ENCODE peak calls at places on chromosomes 5 and 9, in six cellular contexts. E is H9; T is cardiac muscle cell; N is effector memory CD4-positive, alpha-beta T cell; I is sigmoid colon; S is transverse colon. Y is an unnamed sample.

GRCh38 chr5:17436766-17437221 is 61.2 kb upstream of the TAF11L2 start:
- DNase-seq in E (no peak), T (no peak), N (no peak), I (no peak), S (no peak), Y (no peak)

GRCh38 chr9:18658764-18659705 is 185.1 kb downstream of the ADAMTSL1 start:
- DNase-seq in E (no peak), T (peak; percentile 76), N (no peak), I (no peak), S (no peak), Y (no peak)

GRCh38 chr5:4198461-4198860 is 602.8 kb downstream of the IRX1 start:
- DNase-seq in E (no peak), T (no peak), N (no peak), I (no peak), S (no peak), Y (no peak)

GRCh38 chr5:89351975-89352374 is 469.0 kb upstream of the MEF2C start:
- DNase-seq in E (no peak), T (no peak), N (no peak), I (no peak), S (no peak), Y (no peak)

GRCh38 chr9:127154390-127155191 is 32.2 kb upstream of the ANGPTL2 start:
- DNase-seq in E (peak; percentile 14), T (peak; percentile 76), N (no peak), I (peak; percentile 88), S (peak; percentile 30), Y (no peak)

GRCh38 chr9:32928145-32928763 is 73.2 kb downstream of the APTX start:
- DNase-seq in E (no peak), T (peak; percentile 72), N (no peak), I (no peak), S (peak; percentile 32), Y (no peak)

GRCh38 chr9:19087601-19088000 is 15.1 kb downstream of the HAUS6 start:
- DNase-seq in E (no peak), T (peak; percentile 41), N (no peak), I (no peak), S (no peak), Y (no peak)

GRCh38 chr9:121322037-121322736 is 47.9 kb downstream of the STOM start:
- DNase-seq in E (no peak), T (peak; percentile 88), N (no peak), I (no peak), S (no peak), Y (peak; percentile 29)

GRCh38 chr5:35538198-35538931 is 79.3 kb upstream of the SPEF2 start:
- DNase-seq in E (no peak), T (no peak), N (no peak), I (no peak), S (no peak), Y (no peak)

GRCh38 chr9:2367970-2368369 is 253.6 kb upstream of the VLDLR start:
- DNase-seq in E (peak; percentile 38), T (no peak), N (no peak), I (no peak), S (no peak), Y (no peak)

GRCh38 chr9:16337322-16338029 is 533.0 kb downstream of the BNC2 start:
- DNase-seq in E (no peak), T (peak; percentile 49), N (no peak), I (no peak), S (no peak), Y (no peak)

GRCh38 chr9:13485068-13485596 is 205.6 kb upstream of the MPDZ start:
- DNase-seq in E (no peak), T (peak; percentile 96), N (no peak), I (peak; percentile 91), S (peak; percentile 14), Y (no peak)

GRCh38 chr9:33106827-33107621 is 30.6 kb upstream of the SMU1 start:
- DNase-seq in E (peak; percentile 44), T (peak; percentile 95), N (no peak), I (peak; percentile 76), S (no peak), Y (no peak)

GRCh38 chr9:98438701-98439100 is 183.3 kb upstream of the TBC1D2 start:
- DNase-seq in E (no peak), T (peak; percentile 9), N (no peak), I (no peak), S (no peak), Y (no peak)

GRCh38 chr9:26655166-26655565 is 237.4 kb downstream of the CAAP1 start:
- DNase-seq in E (no peak), T (no peak), N (no peak), I (no peak), S (no peak), Y (no peak)

GRCh38 chr9:95389373-95389772 is 71.9 kb upstream of the FANCC start:
- DNase-seq in E (no peak), T (no peak), N (no peak), I (no peak), S (no peak), Y (no peak)

GRCh38 chr5:1032551-1033027 is 24.0 kb downstream of the NKD2 start:
- DNase-seq in E (no peak), T (no peak), N (no peak), I (peak; percentile 52), S (no peak), Y (no peak)

GRCh38 chr9:129139993-129140396 is 28.8 kb downstream of the PTPA start:
- DNase-seq in E (peak; percentile 96), T (peak; percentile 100), N (peak; percentile 64), I (peak; percentile 98), S (peak; percentile 87), Y (peak; percentile 70)
- H3K27ac ChIP-seq in E (peak overlapping the region; percentile 84), T (peak overlapping the region; percentile 99), N (peak overlapping the region; percentile 96), I (peak overlapping the region; percentile 99), S (peak overlapping the region; percentile 100), Y (peak overlapping the region; percentile 90)

DNA sequence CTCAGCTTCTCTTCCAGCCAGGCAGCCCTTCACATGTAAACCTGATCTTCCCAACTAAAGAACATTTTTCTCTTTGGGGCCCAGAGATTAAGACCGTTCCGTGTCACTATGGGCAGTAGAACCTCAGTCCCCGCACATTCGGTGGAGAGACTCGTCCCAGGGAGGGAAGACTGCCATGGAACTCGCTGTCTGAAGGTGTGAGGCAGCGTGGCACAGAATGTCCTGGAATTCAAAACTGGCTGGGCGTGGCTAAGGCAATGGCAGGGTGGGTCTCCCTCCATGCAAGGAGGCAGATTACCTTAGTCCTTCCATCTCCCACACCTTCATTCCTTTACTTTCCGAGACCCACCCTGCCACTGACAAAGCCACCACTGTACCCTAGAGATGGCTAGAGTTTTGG is 57.4 kb upstream of the ZNF354A start:
- DNase-seq in E (no peak), T (no peak), N (no peak), I (peak; percentile 9), S (no peak), Y (no peak)
- H3K9me3 ChIP-seq in E (no peaks in the 10 kb centered on the region), T (no peaks in the 10 kb centered on the region), N (no peaks in the 10 kb centered on the region), I (no peaks in the 10 kb centered on the region), S (no peaks in the 10 kb centered on the region), Y (no peaks in the 10 kb centered on the region)

GRCh38 chr9:131271506-131271931 is 4.8 kb downstream of the FAM78A start:
- DNase-seq in E (no peak), T (no peak), N (no peak), I (no peak), S (no peak), Y (no peak)

GRCh38 chr9:131273791-131274673 is 2.3 kb downstream of the FAM78A start:
- DNase-seq in E (no peak), T (no peak), N (no peak), I (no peak), S (no peak), Y (no peak)

GRCh38 chr9:131270171-131271015 is 5.9 kb downstream of the FAM78A start:
- DNase-seq in E (peak; percentile 27), T (peak; percentile 32), N (no peak), I (peak; percentile 86), S (peak; percentile 67), Y (peak; percentile 54)

GRCh38 chr9:131273146-131273545 is 3.2 kb downstream of the FAM78A start:
- DNase-seq in E (peak; percentile 34), T (no peak), N (no peak), I (no peak), S (peak; percentile 32), Y (no peak)

DNA sequence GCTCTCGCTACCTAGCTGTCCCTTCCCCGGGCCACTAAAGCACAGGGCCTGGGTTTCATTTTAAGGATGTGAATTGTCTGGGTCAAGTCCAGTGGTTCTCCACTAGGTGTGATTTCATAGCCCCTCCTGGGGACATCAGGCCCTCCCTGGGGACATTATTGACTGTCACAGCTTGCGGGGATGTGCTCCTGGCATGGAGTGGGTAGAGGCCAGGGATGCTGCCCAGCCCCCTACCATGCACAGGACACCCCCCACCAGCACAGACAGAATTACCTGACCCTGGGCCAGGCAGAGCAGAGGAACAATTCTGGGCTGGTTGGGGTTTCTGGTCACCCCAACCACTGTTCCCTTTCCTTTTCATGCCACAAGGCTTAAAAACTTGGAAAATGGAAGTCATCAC is 4.1 kb downstream of the FAM78A start:
- DNase-seq in E (no peak), T (no peak), N (no peak), I (no peak), S (no peak), Y (no peak)
- H3K4me1 ChIP-seq in E (peaks cover 3% of the 10 kb centered on the region), T (peaks cover 53% of the 10 kb centered on the region), N (peaks cover 50% of the 10 kb centered on the region), I (no peaks in the 10 kb centered on the region), S (peaks cover 5% of the 10 kb centered on the region), Y (peaks cover 59% of the 10 kb centered on the region)

DNA sequence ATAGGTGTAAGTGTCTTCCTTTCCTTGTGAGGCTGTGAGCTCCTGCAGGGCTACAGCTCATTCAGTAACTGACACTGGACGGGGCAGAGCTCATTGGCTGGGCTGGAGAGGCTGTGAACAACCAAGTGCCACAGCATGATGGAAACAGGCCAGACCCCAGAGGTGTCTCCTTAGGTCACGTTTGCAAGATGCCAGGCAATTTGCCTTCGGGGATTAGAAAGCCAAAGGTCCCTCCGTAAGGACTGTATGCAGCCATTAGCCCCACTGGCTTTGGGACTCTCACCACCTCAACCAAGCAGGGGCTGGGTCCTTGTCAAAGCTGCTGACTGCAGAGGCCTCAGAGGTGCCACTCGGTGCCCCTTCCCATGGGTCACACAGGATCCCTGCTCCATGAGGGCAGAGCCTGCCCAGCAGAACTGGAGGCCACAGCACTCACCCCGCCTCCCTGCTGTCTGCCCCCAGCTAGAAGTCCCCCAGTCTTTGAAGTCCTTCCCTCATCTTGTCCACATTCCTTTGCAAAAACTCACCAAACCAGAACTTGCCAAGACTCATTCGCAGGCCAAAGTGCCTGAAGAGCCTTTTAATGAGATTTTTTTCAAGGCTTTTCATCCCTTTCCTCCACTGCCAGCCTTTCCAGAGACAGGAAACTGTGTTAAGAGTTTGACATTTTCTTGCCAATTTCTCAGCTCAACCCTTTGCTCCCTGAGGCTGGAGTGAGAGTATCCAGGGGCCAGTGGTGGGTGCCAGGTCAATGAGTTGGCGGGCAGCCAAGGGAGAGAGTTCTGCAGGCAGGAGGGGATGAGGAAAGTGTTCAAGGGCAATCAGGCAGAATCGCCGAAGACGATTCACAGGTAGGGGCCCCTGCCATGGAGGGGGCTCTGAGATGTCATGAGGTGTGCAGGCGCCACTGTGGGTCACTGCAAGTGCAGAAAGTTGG is 39.7 kb upstream of the SLC25A51 start:
- DNase-seq in E (no peak), T (peak; percentile 91), N (no peak), I (no peak), S (no peak), Y (no peak)
- H3K27ac ChIP-seq in E (no peak overlapping the region), T (peak overlapping the region; percentile 75), N (no peak overlapping the region), I (no peak overlapping the region), S (peak overlapping the region; percentile 7), Y (no peak overlapping the region)

GRCh38 chr9:137721899-137722298 is 103.1 kb downstream of the EHMT1 start:
- DNase-seq in E (no peak), T (no peak), N (no peak), I (no peak), S (no peak), Y (no peak)
- H3K9me3 ChIP-seq in E (peaks cover 5% of the 10 kb centered on the region), T (no peaks in the 10 kb centered on the region), N (peaks cover 1% of the 10 kb centered on the region), I (no peaks in the 10 kb centered on the region), S (no peaks in the 10 kb centered on the region), Y (peaks cover 4% of the 10 kb centered on the region)

Y was measured in CD4-positive, CD25-positive, alpha-beta regulatory T cell.